ENCODE peak calls at places on chromosomes 1 and 21, in five cellular contexts. One of them, this sample, is unnamed.

GRCh38 chr1:52306227-52307006 is 59.6 kb downstream of the CC2D1B start:
- DNase-seq in iris pigment epithelial cell: no peak
- DNase-seq in NCI-H69: peak; percentile 67
- DNase-seq in type B pancreatic cell: no peak
- DNase-seq in foreskin melanocyte: no peak
- DNase-seq in this sample: no peak

GRCh38 chr21:24868117-24868516 is 739.2 kb downstream of the MRPL39 start:
- DNase-seq in type B pancreatic cell: no peak
- DNase-seq in iris pigment epithelial cell: no peak
- DNase-seq in foreskin melanocyte: no peak
- DNase-seq in NCI-H69: no peak
- DNase-seq in this sample: no peak

GRCh38 chr1:47912756-47913155 is 84.4 kb downstream of the TRABD2B start:
- DNase-seq in iris pigment epithelial cell: no peak
- DNase-seq in type B pancreatic cell: no peak
- DNase-seq in foreskin melanocyte: no peak
- DNase-seq in NCI-H69: no peak
- DNase-seq in this sample: no peak

GRCh38 chr1:164637461-164638375 is 78.7 kb downstream of the PBX1 start:
- DNase-seq in iris pigment epithelial cell: peak; percentile 87
- DNase-seq in type B pancreatic cell: no peak
- DNase-seq in foreskin melanocyte: no peak
- DNase-seq in NCI-H69: peak; percentile 44
- DNase-seq in this sample: no peak

GRCh38 chr1:207745285-207745684 is 6.6 kb upstream of the CD46 start:
- DNase-seq in NCI-H69: no peak
- DNase-seq in type B pancreatic cell: no peak
- DNase-seq in foreskin melanocyte: no peak
- DNase-seq in iris pigment epithelial cell: peak; percentile 34
- DNase-seq in this sample: no peak

GRCh38 chr1:221039616-221040015 is 160.4 kb downstream of the HLX start:
- DNase-seq in type B pancreatic cell: no peak
- DNase-seq in foreskin melanocyte: no peak
- DNase-seq in NCI-H69: no peak
- DNase-seq in iris pigment epithelial cell: peak; percentile 53
- DNase-seq in this sample: no peak

GRCh38 chr1:229129306-229130027 is 141.4 kb upstream of the RAB4A start:
- DNase-seq in iris pigment epithelial cell: no peak
- DNase-seq in NCI-H69: no peak
- DNase-seq in type B pancreatic cell: no peak
- DNase-seq in foreskin melanocyte: no peak
- DNase-seq in this sample: no peak

GRCh38 chr1:215132156-215132555 is 49.6 kb downstream of the KCNK2 start:
- DNase-seq in foreskin melanocyte: no peak
- DNase-seq in iris pigment epithelial cell: peak; percentile 20
- DNase-seq in type B pancreatic cell: no peak
- DNase-seq in NCI-H69: no peak
- DNase-seq in this sample: no peak